ENCODE peak calls at places on chromosomes 7 and 10, in nine cellular contexts. J is BE2C, G is A549, F is psoas muscle, R is esophagus squamous epithelium, U is hepatocyte, X is neural progenitor cell, M is AG04450, I is ascending aorta. K is an unnamed sample.

GRCh38 chr7:34869016-34869415 is 168.3 kb downstream of the DPY19L1 start:
- DNase-seq in J (no peak), G (no peak), F (no peak), R (no peak), U (no peak), X (no peak), M (no peak), I (no peak), K (no peak)

GRCh38 chr7:40815512-40815911 is 680.7 kb downstream of the SUGCT start:
- DNase-seq in J (no peak), G (no peak), F (no peak), R (no peak), U (no peak), X (no peak), M (peak; percentile 30), I (no peak), K (no peak)

GRCh38 chr7:108511939-108512338 is 14.0 kb downstream of the PNPLA8 start:
- DNase-seq in J (no peak), G (no peak), F (no peak), R (no peak), U (no peak), X (no peak), M (no peak), I (no peak), K (no peak)

GRCh38 chr10:71998840-71999194 is 34.6 kb downstream of the CHST3 start:
- DNase-seq in J (peak; percentile 60), G (peak; percentile 60), F (peak; percentile 85), R (no peak), U (peak; percentile 75), X (no peak), M (no peak), I (no peak), K (no peak)

GRCh38 chr7:77460057-77460486 is 43.9 kb upstream of the GSAP start:
- DNase-seq in J (no peak), G (peak; percentile 43), F (no peak), R (no peak), U (no peak), X (no peak), M (no peak), I (no peak), K (no peak)

GRCh38 chr10:121033371-121033770 is 182.2 kb downstream of the WDR11 start:
- DNase-seq in J (no peak), G (no peak), F (no peak), R (no peak), U (no peak), X (no peak), M (no peak), I (no peak), K (no peak)

GRCh38 chr7:91263359-91264082 is 712 bp upstream of the FZD1 start:
- DNase-seq in J (peak; percentile 51), G (peak; percentile 17), F (peak; percentile 62), R (no peak), U (peak; percentile 53), X (peak; percentile 76), M (no peak), I (no peak), K (no peak)

GRCh38 chr7:55992346-55992745 is 28.0 kb downstream of the NIPSNAP2 start:
- DNase-seq in J (no peak), G (no peak), F (no peak), R (no peak), U (no peak), X (no peak), M (no peak), I (no peak), K (no peak)

GRCh38 chr7:33880787-33881186 is 24.6 kb upstream of the BMPER start:
- DNase-seq in J (no peak), G (no peak), F (no peak), R (no peak), U (no peak), X (no peak), M (no peak), I (no peak), K (no peak)

GRCh38 chr7:45716380-45717203 is 142.4 kb downstream of the ADCY1 start:
- DNase-seq in J (no peak), G (no peak), F (no peak), R (no peak), U (no peak), X (no peak), M (no peak), I (no peak), K (no peak)

GRCh38 chr10:34581871-34582532 is 233.1 kb downstream of the PARD3 start:
- DNase-seq in J (no peak), G (no peak), F (no peak), R (no peak), U (no peak), X (no peak), M (no peak), I (no peak), K (no peak)

GRCh38 chr10:114513397-114513796 is 109.1 kb upstream of the AFAP1L2 start:
- DNase-seq in J (no peak), G (no peak), F (no peak), R (no peak), U (no peak), X (no peak), M (no peak), I (no peak), K (peak; percentile 56)

GRCh38 chr10:43644252-43644651 is 4.4 kb downstream of the ZNF32 start:
- DNase-seq in J (no peak), G (peak; percentile 61), F (no peak), R (no peak), U (no peak), X (no peak), M (no peak), I (no peak), K (no peak)

GRCh38 chr10:43647576-43647975 is 1.1 kb downstream of the ZNF32 start:
- DNase-seq in J (no peak), G (no peak), F (no peak), R (no peak), U (no peak), X (no peak), M (no peak), I (no peak), K (no peak)

GRCh38 chr10:43648392-43649148 is at the start of gene ZNF32:
- DNase-seq in J (peak; percentile 86), G (peak; percentile 86), F (peak; percentile 93), R (peak; percentile 31), U (peak; percentile 93), X (peak; percentile 96), M (peak; percentile 38), I (peak; percentile 32), K (peak; percentile 83)

GRCh38 chr10:43648083-43648391 is 644 bp downstream of the ZNF32 start:
- DNase-seq in J (no peak), G (no peak), F (no peak), R (no peak), U (no peak), X (no peak), M (no peak), I (no peak), K (no peak)

DNA sequence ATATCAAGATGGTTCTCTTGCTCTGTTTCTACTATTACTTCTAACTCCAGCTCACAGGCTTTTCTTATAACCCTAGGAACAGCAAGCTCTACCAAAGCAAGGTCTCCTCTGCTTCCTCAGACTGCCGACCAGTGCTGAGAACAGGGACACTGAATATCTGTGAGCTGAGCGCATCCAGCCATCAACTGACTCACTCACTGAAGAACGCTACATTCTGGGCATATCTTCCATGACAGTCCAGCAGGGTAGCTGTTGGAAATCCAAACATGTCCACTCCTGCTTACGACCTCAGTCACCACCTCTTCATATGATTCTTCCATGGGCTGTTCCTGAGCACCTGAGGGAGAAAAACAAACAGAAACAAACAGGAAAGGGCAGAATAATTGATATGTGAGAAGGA is 2.8 kb downstream of the ZNF32 start:
- DNase-seq in J (no peak), G (no peak), F (no peak), R (no peak), U (no peak), X (no peak), M (no peak), I (no peak), K (no peak)
- H3K9me3 ChIP-seq in J (peaks cover 7% of the 10 kb centered on the region), G (peaks cover 76% of the 10 kb centered on the region), F (peaks cover 58% of the 10 kb centered on the region), R (peaks cover 10% of the 10 kb centered on the region), U (peaks cover 51% of the 10 kb centered on the region), X (peaks cover 54% of the 10 kb centered on the region), M (peaks cover 40% of the 10 kb centered on the region), I (peaks cover 62% of the 10 kb centered on the region), K (peaks cover 12% of the 10 kb centered on the region)

DNA sequence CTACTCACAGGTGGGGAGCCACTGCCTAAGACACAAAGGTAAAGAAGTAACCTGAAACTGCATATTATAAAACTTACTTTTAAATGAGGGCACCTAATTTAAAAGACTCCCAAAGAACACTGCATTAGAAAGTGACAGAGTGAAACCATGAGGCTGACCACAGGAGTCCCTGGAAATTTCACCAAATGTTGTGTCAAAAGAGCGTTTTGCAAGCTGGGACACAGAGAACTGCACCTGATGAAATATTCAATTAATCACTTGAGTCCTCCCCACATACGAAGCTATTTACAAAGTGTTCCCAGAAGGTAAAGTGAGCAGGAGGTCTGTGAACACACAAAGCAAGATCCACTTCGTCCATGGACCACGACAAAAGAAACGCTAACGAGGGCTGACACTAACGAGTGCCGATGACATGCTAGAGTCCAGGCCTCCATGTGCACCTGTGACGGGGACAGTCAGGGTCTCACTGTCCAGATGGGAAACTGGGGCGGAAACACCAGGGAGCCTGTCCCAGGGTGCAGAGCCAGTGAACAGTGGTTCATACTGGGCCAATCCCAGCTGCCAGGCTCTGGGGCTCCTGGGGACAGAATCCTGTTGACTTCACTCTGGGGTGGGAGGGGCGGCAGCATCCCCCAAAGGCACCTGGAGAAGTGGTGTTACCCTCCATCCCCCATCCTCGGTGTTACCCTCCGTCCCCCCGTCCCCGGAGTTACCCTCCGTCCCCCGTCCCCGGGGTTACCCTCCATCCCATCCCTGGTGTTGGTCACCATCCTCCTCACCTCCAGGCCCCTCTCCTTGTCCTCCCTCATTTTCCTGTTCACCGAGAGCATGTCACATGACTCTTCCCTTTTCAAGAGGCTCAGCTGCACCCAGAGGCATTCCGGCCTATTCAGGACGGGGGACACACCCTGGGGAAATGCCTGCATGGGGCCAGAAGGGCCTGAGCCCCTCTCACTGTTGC is 63.4 kb downstream of the DIP2C start:
- DNase-seq in J (no peak), G (no peak), F (no peak), R (no peak), U (no peak), X (peak; percentile 56), M (no peak), I (no peak), K (no peak)
- H3K4me3 ChIP-seq in J (no peak overlapping the region), G (no peak overlapping the region), F (peak overlapping the region; percentile 47), R (peak overlapping the region; percentile 34), U (no peak overlapping the region), X (no peak overlapping the region), M (no peak overlapping the region), I (no peak overlapping the region), K (no peak overlapping the region)

GRCh38 chr10:133466683-133467275 is 13.0 kb downstream of the SCART1 start:
- DNase-seq in J (no peak), G (no peak), F (no peak), R (no peak), U (no peak), X (no peak), M (no peak), I (no peak), K (no peak)
- H3K9me3 ChIP-seq in J (no peaks in the 10 kb centered on the region), G (no peaks in the 10 kb centered on the region), F (no peaks in the 10 kb centered on the region), R (no peaks in the 10 kb centered on the region), U (no peaks in the 10 kb centered on the region), X (peaks cover 3% of the 10 kb centered on the region), M (no peaks in the 10 kb centered on the region), I (no peaks in the 10 kb centered on the region), K (no peaks in the 10 kb centered on the region)

DNA sequence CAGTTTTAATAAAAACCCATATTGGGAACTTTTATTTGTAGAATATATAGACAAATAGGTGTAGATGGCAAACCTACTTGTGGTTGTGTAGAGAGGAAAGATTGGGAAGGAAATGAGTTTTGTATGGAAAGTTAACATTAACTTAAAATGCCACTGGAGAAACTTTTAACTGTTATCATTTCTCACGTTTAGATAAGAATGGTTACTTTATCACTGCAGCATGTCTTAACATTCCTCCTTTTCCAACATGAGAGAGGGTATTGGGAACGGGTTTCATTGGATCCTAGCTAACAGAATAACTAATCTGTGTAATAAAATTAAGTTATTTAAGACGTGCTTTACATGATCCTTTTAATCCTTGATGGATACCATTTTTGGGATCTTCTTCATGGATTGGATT is 1.8 kb downstream of the LUC7L2 start:
- DNase-seq in J (no peak), G (no peak), F (no peak), R (no peak), U (no peak), X (no peak), M (no peak), I (no peak), K (no peak)
- H3K4me3 ChIP-seq in J (peak overlapping the region; percentile 80), G (peak overlapping the region; percentile 97), F (peak overlapping the region; percentile 94), R (peak overlapping the region; percentile 99), U (peak overlapping the region; percentile 37), X (peak overlapping the region; percentile 84), M (peak overlapping the region; percentile 99), I (peak overlapping the region; percentile 96), K (peak overlapping the region; percentile 80)

K was measured in naive thymus-derived CD4-positive, alpha-beta T cell.